ENCODE peak calls at places on chromosomes 3 and 15, in eight cellular contexts. J, T, S, M, A, F, L and B are unnamed samples.

GRCh38 chr15:66004618-66005262 is 135.4 kb downstream of the RAB11A start:
- DNase-seq in J (peak; percentile 33), T (peak; percentile 40), S (no peak), M (peak; percentile 31), A (peak; percentile 78), F (no peak), L (no peak), B (no peak)

GRCh38 chr3:14319654-14320182 is 82.7 kb upstream of the SLC6A6 start:
- DNase-seq in J (no peak), T (peak; percentile 76), S (peak; percentile 67), M (peak; percentile 77), A (peak; percentile 95), F (no peak), L (no peak), B (peak; percentile 56)

GRCh38 chr3:97830627-97831026 is 8.8 kb downstream of the CRYBG3 start:
- DNase-seq in J (no peak), T (no peak), S (no peak), M (no peak), A (no peak), F (no peak), L (no peak), B (no peak)

GRCh38 chr3:174325834-174326705 is 533.1 kb upstream of the NAALADL2 start:
- DNase-seq in J (no peak), T (no peak), S (no peak), M (peak; percentile 63), A (peak; percentile 24), F (no peak), L (no peak), B (no peak)

GRCh38 chr3:115836944-115837343 is 213.6 kb downstream of the GAP43 start:
- DNase-seq in J (no peak), T (peak; percentile 17), S (no peak), M (peak; percentile 34), A (peak; percentile 82), F (no peak), L (no peak), B (no peak)

GRCh38 chr3:100993309-100993708 is at the start of gene ABI3BP:
- DNase-seq in J (peak; percentile 66), T (peak; percentile 91), S (peak; percentile 49), M (peak; percentile 89), A (no peak), F (peak; percentile 93), L (peak; percentile 70), B (peak; percentile 71)

GRCh38 chr15:51585953-51586352 is 36.6 kb downstream of the DMXL2 start:
- DNase-seq in J (no peak), T (no peak), S (no peak), M (no peak), A (no peak), F (no peak), L (no peak), B (no peak)

GRCh38 chr3:197003461-197004385 is 25.9 kb downstream of the MELTF start:
- DNase-seq in J (no peak), T (no peak), S (peak; percentile 44), M (no peak), A (peak; percentile 55), F (no peak), L (peak; percentile 55), B (no peak)

GRCh38 chr3:180267202-180267843 is 230.6 kb upstream of the PEX5L start:
- DNase-seq in J (no peak), T (no peak), S (no peak), M (no peak), A (no peak), F (no peak), L (no peak), B (no peak)

GRCh38 chr3:126082334-126083137 is 1.4 kb downstream of the SLC41A3 start:
- DNase-seq in J (no peak), T (no peak), S (no peak), M (no peak), A (no peak), F (no peak), L (no peak), B (no peak)

GRCh38 chr3:126083913-126084514 is at the start of gene SLC41A3:
- DNase-seq in J (peak; percentile 90), T (peak; percentile 74), S (peak; percentile 91), M (peak; percentile 65), A (peak; percentile 82), F (peak; percentile 94), L (peak; percentile 97), B (peak; percentile 72)

GRCh38 chr3:126084667-126085180 is 800 bp upstream of the SLC41A3 start:
- DNase-seq in J (no peak), T (no peak), S (no peak), M (no peak), A (no peak), F (no peak), L (no peak), B (peak; percentile 11)

GRCh38 chr3:126083138-126083445 is 832 bp downstream of the SLC41A3 start:
- DNase-seq in J (no peak), T (no peak), S (no peak), M (no peak), A (no peak), F (no peak), L (no peak), B (no peak)

GRCh38 chr3:126083511-126083912 is 412 bp downstream of the SLC41A3 start:
- DNase-seq in J (peak; percentile 50), T (peak; percentile 18), S (peak; percentile 49), M (peak; percentile 19), A (peak; percentile 65), F (no peak), L (peak; percentile 76), B (peak; percentile 18)
- H3K4me1 ChIP-seq in J (no peaks in the 10 kb centered on the region), T (peaks cover 5% of the 10 kb centered on the region), S (peaks cover 17% of the 10 kb centered on the region), M (no peaks in the 10 kb centered on the region), A (peaks cover 5% of the 10 kb centered on the region), F (peaks cover 12% of the 10 kb centered on the region), L (peaks cover 6% of the 10 kb centered on the region), B (peaks cover 18% of the 10 kb centered on the region)

GRCh38 chr3:28651159-28651558 is 302.5 kb upstream of the AZI2 start:
- DNase-seq in J (no peak), T (no peak), S (no peak), M (no peak), A (no peak), F (no peak), L (no peak), B (no peak)

GRCh38 chr3:28645149-28645548 is 296.5 kb upstream of the AZI2 start:
- DNase-seq in J (no peak), T (no peak), S (no peak), M (no peak), A (no peak), F (no peak), L (no peak), B (no peak)

GRCh38 chr3:28646435-28646834 is 297.8 kb upstream of the AZI2 start:
- DNase-seq in J (no peak), T (peak; percentile 6), S (no peak), M (no peak), A (no peak), F (no peak), L (no peak), B (no peak)

DNA sequence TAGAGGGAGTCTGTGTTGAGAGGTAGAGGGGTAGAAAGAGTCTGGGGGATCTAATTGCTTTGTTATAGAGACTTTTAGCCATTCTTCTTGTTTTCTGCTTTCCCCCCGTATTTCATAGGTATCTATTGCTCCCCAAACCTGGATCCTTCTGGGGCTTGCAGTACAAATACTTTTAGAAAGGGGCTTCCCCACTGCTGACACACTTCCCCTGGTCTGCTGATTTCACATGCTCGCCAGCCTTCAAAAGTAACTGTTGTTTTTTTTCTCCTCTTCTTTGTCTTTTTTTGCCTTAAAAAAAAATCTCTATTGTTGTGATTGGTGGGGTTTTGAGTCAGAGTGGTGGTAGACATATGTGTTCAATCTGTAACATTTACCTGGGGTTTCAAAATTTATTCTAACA is 300.6 kb upstream of the AZI2 start:
- DNase-seq in J (no peak), T (no peak), S (no peak), M (no peak), A (no peak), F (no peak), L (no peak), B (no peak)
- H3K27me3 ChIP-seq in J (no peaks in the 10 kb centered on the region), T (no peaks in the 10 kb centered on the region), S (no peaks in the 10 kb centered on the region), M (no peaks in the 10 kb centered on the region), A (no peaks in the 10 kb centered on the region), F (no peaks in the 10 kb centered on the region), L (no peaks in the 10 kb centered on the region), B (peaks cover 2% of the 10 kb centered on the region)

GRCh38 chr15:87609474-87609873 is 647.1 kb downstream of the NTRK3 start:
- DNase-seq in J (no peak), T (peak; percentile 75), S (no peak), M (peak; percentile 88), A (no peak), F (no peak), L (no peak), B (peak; percentile 87)

GRCh38 chr15:87609909-87610308 is 646.6 kb downstream of the NTRK3 start:
- DNase-seq in J (no peak), T (no peak), S (no peak), M (no peak), A (peak; percentile 17), F (no peak), L (no peak), B (no peak)

GRCh38 chr15:87608238-87609028 is 648.1 kb downstream of the NTRK3 start:
- DNase-seq in J (no peak), T (no peak), S (no peak), M (no peak), A (no peak), F (no peak), L (no peak), B (no peak)

GRCh38 chr15:87599616-87600015 is 656.9 kb downstream of the NTRK3 start:
- DNase-seq in J (no peak), T (no peak), S (no peak), M (peak; percentile 31), A (no peak), F (no peak), L (no peak), B (no peak)

DNA sequence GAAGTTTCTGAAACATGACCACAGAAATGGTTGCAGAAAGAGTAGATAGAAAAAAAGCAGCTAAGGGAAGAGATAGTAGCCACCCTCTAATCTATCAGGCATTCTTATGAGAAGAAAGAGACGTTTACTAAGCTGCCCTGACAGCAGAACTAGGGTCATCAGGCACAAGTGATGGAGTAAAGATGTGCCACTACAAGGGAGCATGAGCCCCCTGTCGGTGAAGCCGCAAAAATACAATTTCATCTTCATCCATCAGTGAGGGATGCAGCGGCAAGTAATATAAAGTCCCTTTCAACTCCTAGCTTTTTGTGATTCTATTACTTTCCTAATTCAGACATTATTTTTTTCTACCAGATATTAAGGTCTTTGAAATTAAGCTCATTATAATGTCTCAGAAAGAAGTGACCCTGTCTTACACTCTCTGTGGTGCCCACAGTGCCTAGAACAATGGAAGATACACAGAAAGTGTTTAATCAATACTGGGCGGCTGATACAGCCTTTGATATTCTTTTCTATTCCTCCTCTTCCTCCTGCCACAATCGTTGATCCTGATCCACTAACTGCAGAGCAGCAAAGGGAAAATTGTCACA is 651.6 kb downstream of the NTRK3 start:
- DNase-seq in J (no peak), T (no peak), S (no peak), M (no peak), A (peak; percentile 71), F (no peak), L (no peak), B (no peak)
- TF ChIP-seq CTCF in J (peak; percentile 40), T (peak; percentile 39), S (no peak), M (peak; percentile 28), A (peak; percentile 79), F (no peak), L (peak; percentile 51), B (peak; percentile 66)

DNA sequence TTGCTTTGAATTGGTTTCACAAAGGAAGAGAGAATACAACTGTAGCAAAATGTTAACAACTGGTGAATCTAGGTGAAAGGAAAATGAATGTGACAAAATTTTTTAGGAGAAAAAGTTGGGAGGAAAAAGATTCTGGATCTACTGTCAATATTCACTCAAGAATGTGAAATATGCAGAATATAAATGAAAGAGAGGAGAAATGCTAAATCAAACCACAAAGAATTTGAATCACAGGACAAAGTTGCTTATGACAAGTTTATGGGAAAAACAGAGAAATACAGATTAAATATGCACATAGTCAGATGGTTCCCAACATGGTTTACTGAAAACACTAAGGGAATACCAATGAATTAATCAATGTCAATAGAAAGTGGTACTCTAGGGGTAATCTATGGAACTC is 27.6 kb downstream of the C3orf33 start:
- DNase-seq in J (no peak), T (no peak), S (no peak), M (peak; percentile 6), A (no peak), F (no peak), L (no peak), B (no peak)
- H3K4me1 ChIP-seq in J (no peaks in the 10 kb centered on the region), T (no peaks in the 10 kb centered on the region), S (no peaks in the 10 kb centered on the region), M (peaks cover 2% of the 10 kb centered on the region), A (no peaks in the 10 kb centered on the region), F (no peaks in the 10 kb centered on the region), L (no peaks in the 10 kb centered on the region), B (no peaks in the 10 kb centered on the region)